ENCODE peak calls at places on chromosomes 2 and 18, in eight cellular contexts. One of them, this sample, is unnamed.

GRCh38 chr2:22894761-22895160 is 490.2 kb upstream of the KLHL29 start:
- DNase-seq in pancreas: no peak
- DNase-seq in CD8-positive, alpha-beta T cell: no peak
- DNase-seq in uterus: no peak
- DNase-seq in fibroblast of lung: no peak
- DNase-seq in A549: no peak
- DNase-seq in lower lobe of right lung: no peak
- DNase-seq in PC-9: no peak
- DNase-seq in this sample: no peak

GRCh38 chr2:202718614-202719013 is 83.8 kb downstream of the FAM117B start:
- DNase-seq in pancreas: no peak
- DNase-seq in CD8-positive, alpha-beta T cell: no peak
- DNase-seq in uterus: no peak
- DNase-seq in fibroblast of lung: peak
- DNase-seq in A549: peak
- DNase-seq in lower lobe of right lung: no peak
- DNase-seq in PC-9: no peak
- DNase-seq in this sample: no peak

GRCh38 chr2:119196301-119197124 is 27.1 kb upstream of the STEAP3 start:
- DNase-seq in pancreas: no peak
- DNase-seq in CD8-positive, alpha-beta T cell: no peak
- DNase-seq in uterus: no peak
- DNase-seq in fibroblast of lung: no peak
- DNase-seq in A549: no peak
- DNase-seq in lower lobe of right lung: no peak
- DNase-seq in PC-9: no peak
- DNase-seq in this sample: no peak

GRCh38 chr2:74491671-74492544 is 7.5 kb downstream of the LBX2 start:
- DNase-seq in pancreas: no peak
- DNase-seq in CD8-positive, alpha-beta T cell: no peak
- DNase-seq in uterus: no peak
- DNase-seq in fibroblast of lung: no peak
- DNase-seq in A549: no peak
- DNase-seq in lower lobe of right lung: peak
- DNase-seq in PC-9: no peak
- DNase-seq in this sample: no peak

GRCh38 chr2:100205128-100205527 is 62.7 kb upstream of the AFF3 start:
- DNase-seq in pancreas: no peak
- DNase-seq in CD8-positive, alpha-beta T cell: no peak
- DNase-seq in uterus: no peak
- DNase-seq in fibroblast of lung: no peak
- DNase-seq in A549: no peak
- DNase-seq in lower lobe of right lung: no peak
- DNase-seq in PC-9: no peak
- DNase-seq in this sample: no peak

GRCh38 chr2:111705711-111706323 is 178.2 kb downstream of the ANAPC1 start:
- DNase-seq in pancreas: no peak
- DNase-seq in CD8-positive, alpha-beta T cell: no peak
- DNase-seq in uterus: no peak
- DNase-seq in fibroblast of lung: peak
- DNase-seq in A549: peak
- DNase-seq in lower lobe of right lung: no peak
- DNase-seq in PC-9: peak
- DNase-seq in this sample: peak

GRCh38 chr2:187475499-187476248 is 27.6 kb upstream of the CALCRL start:
- DNase-seq in pancreas: no peak
- DNase-seq in CD8-positive, alpha-beta T cell: no peak
- DNase-seq in uterus: no peak
- DNase-seq in fibroblast of lung: peak
- DNase-seq in A549: no peak
- DNase-seq in lower lobe of right lung: no peak
- DNase-seq in PC-9: no peak
- DNase-seq in this sample: no peak

GRCh38 chr2:104788721-104789446 is 65.0 kb upstream of the POU3F3 start:
- DNase-seq in pancreas: no peak
- DNase-seq in CD8-positive, alpha-beta T cell: no peak
- DNase-seq in uterus: no peak
- DNase-seq in fibroblast of lung: no peak
- DNase-seq in A549: no peak
- DNase-seq in lower lobe of right lung: no peak
- DNase-seq in PC-9: no peak
- DNase-seq in this sample: no peak

GRCh38 chr2:168039885-168040284 is 207.5 kb downstream of the STK39 start:
- DNase-seq in pancreas: no peak
- DNase-seq in CD8-positive, alpha-beta T cell: no peak
- DNase-seq in uterus: no peak
- DNase-seq in fibroblast of lung: no peak
- DNase-seq in A549: no peak
- DNase-seq in lower lobe of right lung: no peak
- DNase-seq in PC-9: no peak
- DNase-seq in this sample: no peak

GRCh38 chr2:74553892-74554820 is at the start of the genes DOK1 and LOXL3:
- DNase-seq in pancreas: peak
- DNase-seq in CD8-positive, alpha-beta T cell: peak
- DNase-seq in uterus: peak
- DNase-seq in fibroblast of lung: peak
- DNase-seq in A549: peak
- DNase-seq in lower lobe of right lung: peak
- DNase-seq in PC-9: peak
- DNase-seq in this sample: peak

GRCh38 chr2:130762910-130763385 is 7.6 kb downstream of the AMER3 start:
- DNase-seq in pancreas: no peak
- DNase-seq in CD8-positive, alpha-beta T cell: no peak
- DNase-seq in uterus: no peak
- DNase-seq in fibroblast of lung: no peak
- DNase-seq in A549: no peak
- DNase-seq in lower lobe of right lung: no peak
- DNase-seq in PC-9: no peak
- DNase-seq in this sample: no peak

GRCh38 chr2:18218160-18218933 is 339.9 kb downstream of the KCNS3 start:
- DNase-seq in pancreas: no peak
- DNase-seq in CD8-positive, alpha-beta T cell: no peak
- DNase-seq in uterus: no peak
- DNase-seq in fibroblast of lung: no peak
- DNase-seq in A549: no peak
- DNase-seq in lower lobe of right lung: no peak
- DNase-seq in PC-9: no peak
- DNase-seq in this sample: no peak

GRCh38 chr18:36667811-36668210 is 161.0 kb downstream of the TPGS2 start:
- DNase-seq in pancreas: no peak
- DNase-seq in CD8-positive, alpha-beta T cell: no peak
- DNase-seq in uterus: no peak
- DNase-seq in fibroblast of lung: no peak
- DNase-seq in A549: no peak
- DNase-seq in lower lobe of right lung: no peak
- DNase-seq in PC-9: no peak
- DNase-seq in this sample: no peak

GRCh38 chr18:27558388-27559158 is 373.5 kb upstream of the CHST9 start:
- DNase-seq in pancreas: no peak
- DNase-seq in CD8-positive, alpha-beta T cell: no peak
- DNase-seq in uterus: no peak
- DNase-seq in fibroblast of lung: no peak
- DNase-seq in A549: no peak
- DNase-seq in lower lobe of right lung: no peak
- DNase-seq in PC-9: no peak
- DNase-seq in this sample: no peak

GRCh38 chr2:136538489-136538888 is 226.9 kb upstream of the THSD7B start:
- DNase-seq in pancreas: no peak
- DNase-seq in CD8-positive, alpha-beta T cell: no peak
- DNase-seq in uterus: no peak
- DNase-seq in fibroblast of lung: no peak
- DNase-seq in A549: no peak
- DNase-seq in lower lobe of right lung: no peak
- DNase-seq in PC-9: no peak
- DNase-seq in this sample: no peak

GRCh38 chr2:160257015-160257741 is 57.1 kb upstream of the ITGB6 start:
- DNase-seq in pancreas: no peak
- DNase-seq in CD8-positive, alpha-beta T cell: no peak
- DNase-seq in uterus: no peak
- DNase-seq in fibroblast of lung: peak
- DNase-seq in A549: peak
- DNase-seq in lower lobe of right lung: no peak
- DNase-seq in PC-9: peak
- DNase-seq in this sample: no peak

GRCh38 chr2:127862228-127862627 is 4.3 kb upstream of the POLR2D start:
- DNase-seq in pancreas: no peak
- DNase-seq in CD8-positive, alpha-beta T cell: no peak
- DNase-seq in uterus: no peak
- DNase-seq in fibroblast of lung: no peak
- DNase-seq in A549: no peak
- DNase-seq in lower lobe of right lung: no peak
- DNase-seq in PC-9: no peak
- DNase-seq in this sample: no peak

GRCh38 chr2:232315923-232316299 is 62.6 kb upstream of the ALPP start:
- DNase-seq in pancreas: no peak
- DNase-seq in CD8-positive, alpha-beta T cell: no peak
- DNase-seq in uterus: no peak
- DNase-seq in fibroblast of lung: no peak
- DNase-seq in A549: no peak
- DNase-seq in lower lobe of right lung: no peak
- DNase-seq in PC-9: no peak
- DNase-seq in this sample: no peak

GRCh38 chr2:232316382-232317190 is 62.0 kb upstream of the ALPP start:
- DNase-seq in pancreas: no peak
- DNase-seq in CD8-positive, alpha-beta T cell: no peak
- DNase-seq in uterus: no peak
- DNase-seq in fibroblast of lung: no peak
- DNase-seq in A549: no peak
- DNase-seq in lower lobe of right lung: no peak
- DNase-seq in PC-9: no peak
- DNase-seq in this sample: no peak

GRCh38 chr2:232319117-232320037 is 59.2 kb upstream of the ALPP start:
- DNase-seq in pancreas: no peak
- DNase-seq in CD8-positive, alpha-beta T cell: no peak
- DNase-seq in uterus: no peak
- DNase-seq in fibroblast of lung: no peak
- DNase-seq in A549: no peak
- DNase-seq in lower lobe of right lung: no peak
- DNase-seq in PC-9: no peak
- DNase-seq in this sample: peak

GRCh38 chr2:232318175-232318855 is 60.2 kb upstream of the ALPP start:
- DNase-seq in pancreas: no peak
- DNase-seq in CD8-positive, alpha-beta T cell: no peak
- DNase-seq in uterus: no peak
- DNase-seq in fibroblast of lung: no peak
- DNase-seq in A549: no peak
- DNase-seq in lower lobe of right lung: no peak
- DNase-seq in PC-9: no peak
- DNase-seq in this sample: no peak

GRCh38 chr2:232315049-232315922 is 63.3 kb upstream of the ALPP start:
- DNase-seq in pancreas: no peak
- DNase-seq in CD8-positive, alpha-beta T cell: peak
- DNase-seq in uterus: no peak
- DNase-seq in fibroblast of lung: peak
- DNase-seq in A549: no peak
- DNase-seq in lower lobe of right lung: peak
- DNase-seq in PC-9: no peak
- DNase-seq in this sample: peak
- H3K4me3 ChIP-seq in pancreas: no peak
- H3K4me3 ChIP-seq in CD8-positive, alpha-beta T cell: peak
- H3K4me3 ChIP-seq in uterus: no peak
- H3K4me3 ChIP-seq in fibroblast of lung: no peak
- H3K4me3 ChIP-seq in A549: no peak
- H3K4me3 ChIP-seq in lower lobe of right lung: no peak
- H3K4me3 ChIP-seq in PC-9: no peak
- H3K4me3 ChIP-seq in this sample: no peak

DNA sequence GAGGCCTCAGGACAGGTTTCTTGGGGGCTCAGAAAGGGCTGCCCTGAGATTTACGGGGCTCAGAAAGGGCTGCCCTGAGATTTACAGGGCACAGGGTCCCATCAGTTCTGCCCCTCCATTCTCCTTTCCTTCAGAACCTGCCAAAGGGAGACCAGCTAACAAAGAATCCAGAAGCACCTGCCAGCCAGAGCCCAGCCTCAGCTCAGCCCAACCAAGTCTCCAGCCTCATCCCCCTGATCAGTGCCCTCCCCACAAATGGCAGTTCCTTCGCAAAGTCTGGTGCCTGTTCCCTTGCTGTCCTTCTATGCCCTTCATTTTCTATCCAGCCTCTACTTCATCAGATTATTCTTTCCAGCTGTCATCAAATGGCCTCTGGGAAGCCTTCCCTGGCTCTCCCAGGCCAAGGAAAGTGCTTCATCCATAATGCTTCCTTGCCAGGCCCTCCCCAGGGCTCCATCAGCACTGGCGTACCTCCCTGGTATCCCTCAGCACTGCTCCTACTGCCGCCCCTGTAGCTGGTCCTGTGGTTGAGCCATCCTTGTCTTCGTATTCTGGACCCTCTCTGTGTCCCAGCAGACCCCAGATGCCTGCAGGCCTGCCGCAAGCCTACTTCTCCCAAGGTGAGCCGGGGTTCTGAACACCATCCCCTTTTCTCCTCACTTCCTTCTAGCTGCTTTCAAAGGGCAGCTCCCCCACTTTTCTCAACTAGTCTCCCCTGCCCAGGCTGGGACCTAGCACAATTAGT is 96.2 kb upstream of the EPAS1 start:
- DNase-seq in pancreas: no peak
- DNase-seq in CD8-positive, alpha-beta T cell: no peak
- DNase-seq in uterus: no peak
- DNase-seq in fibroblast of lung: no peak
- DNase-seq in A549: no peak
- DNase-seq in lower lobe of right lung: no peak
- DNase-seq in PC-9: no peak
- DNase-seq in this sample: no peak
- H3K27ac ChIP-seq in pancreas: no peak
- H3K27ac ChIP-seq in CD8-positive, alpha-beta T cell: no peak
- H3K27ac ChIP-seq in uterus: no peak
- H3K27ac ChIP-seq in fibroblast of lung: no peak
- H3K27ac ChIP-seq in A549: no peak
- H3K27ac ChIP-seq in lower lobe of right lung: peak
- H3K27ac ChIP-seq in PC-9: no peak
- H3K27ac ChIP-seq in this sample: no peak

DNA sequence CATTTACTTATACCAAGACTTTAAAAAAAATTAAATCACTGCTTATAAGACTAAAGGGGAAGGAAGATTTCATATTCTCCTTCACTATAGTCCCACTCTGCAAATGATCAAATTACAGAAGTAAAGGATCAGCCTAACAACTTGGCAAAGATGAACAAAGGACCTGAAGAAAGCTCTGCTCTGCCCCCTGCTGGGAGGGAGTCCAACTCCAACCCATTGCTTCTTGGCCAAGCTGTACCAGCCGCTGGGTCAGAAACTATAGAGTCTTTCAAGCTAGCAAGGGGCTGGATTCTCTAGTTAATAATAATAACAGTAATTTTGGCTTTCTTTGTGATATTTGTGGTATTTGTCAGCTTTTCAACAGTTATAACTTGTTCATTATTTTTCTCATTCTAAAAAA is 927.0 kb upstream of the CRIM1 start:
- DNase-seq in pancreas: peak
- DNase-seq in CD8-positive, alpha-beta T cell: no peak
- DNase-seq in uterus: no peak
- DNase-seq in fibroblast of lung: no peak
- DNase-seq in A549: peak
- DNase-seq in lower lobe of right lung: peak
- DNase-seq in PC-9: peak
- DNase-seq in this sample: no peak
- TF ChIP-seq CTCF in pancreas: peak
- TF ChIP-seq CTCF in CD8-positive, alpha-beta T cell: no peak
- TF ChIP-seq CTCF in uterus: no peak
- TF ChIP-seq CTCF in fibroblast of lung: peak
- TF ChIP-seq CTCF in A549: peak
- TF ChIP-seq CTCF in lower lobe of right lung: peak
- TF ChIP-seq CTCF in PC-9: peak
- TF ChIP-seq CTCF in this sample: no peak

GRCh38 chr18:5895886-5896740 is 791 bp upstream of the TMEM200C start:
- DNase-seq in pancreas: peak
- DNase-seq in CD8-positive, alpha-beta T cell: no peak
- DNase-seq in uterus: peak
- DNase-seq in fibroblast of lung: peak
- DNase-seq in A549: no peak
- DNase-seq in lower lobe of right lung: peak
- DNase-seq in PC-9: no peak
- DNase-seq in this sample: peak
- H3K4me3 ChIP-seq in pancreas: no peak
- H3K4me3 ChIP-seq in CD8-positive, alpha-beta T cell: no peak
- H3K4me3 ChIP-seq in uterus: peak
- H3K4me3 ChIP-seq in fibroblast of lung: no peak
- H3K4me3 ChIP-seq in A549: peak
- H3K4me3 ChIP-seq in lower lobe of right lung: peak
- H3K4me3 ChIP-seq in PC-9: no peak
- H3K4me3 ChIP-seq in this sample: peak